ENCODE peak calls at places on chromosomes 2 and 18, in seven cellular contexts. P is fibroblast of mammary gland; Z is foreskin fibroblast; U is suprapubic skin; N is heart left ventricle; L is CD4-positive, CD25-positive, alpha-beta regulatory T cell; S is tibial artery. C is an unnamed sample.
A peak's percentile ranks its signal among the peaks of the same experiment; 100 is the strongest.

GRCh38 chr2:88181511-88181910 is 11.4 kb downstream of the THNSL2 start:
- DNase-seq in P (peak; percentile 49), Z (no peak), U (no peak), N (no peak), L (no peak), S (no peak), C (peak; percentile 60)

GRCh38 chr2:219500135-219500534 is 1.4 kb downstream of the GMPPA start:
- DNase-seq in P (peak; percentile 34), Z (no peak), U (no peak), N (no peak), L (no peak), S (no peak), C (no peak)

GRCh38 chr2:201233192-201234166 is 26.9 kb upstream of the CASP8 start:
- DNase-seq in P (peak; percentile 58), Z (no peak), U (no peak), N (peak; percentile 50), L (peak; percentile 85), S (no peak), C (peak; percentile 75)

GRCh38 chr2:38315707-38316333 is 61.3 kb downstream of the ATL2 start:
- DNase-seq in P (peak; percentile 60), Z (peak; percentile 36), U (no peak), N (no peak), L (peak; percentile 3), S (no peak), C (peak; percentile 62)

GRCh38 chr2:174013310-174013751 is 48.2 kb upstream of the SP3 start:
- DNase-seq in P (peak; percentile 64), Z (no peak), U (no peak), N (peak; percentile 37), L (no peak), S (peak; percentile 83), C (no peak)

GRCh38 chr2:79860233-79861058 is 347.6 kb downstream of the CTNNA2 start:
- DNase-seq in P (peak; percentile 39), Z (no peak), U (no peak), N (no peak), L (no peak), S (no peak), C (peak; percentile 8)

GRCh38 chr2:232588680-232589585 is 38.4 kb downstream of the EIF4E2 start:
- DNase-seq in P (peak; percentile 81), Z (peak; percentile 59), U (no peak), N (no peak), L (no peak), S (peak; percentile 74), C (peak; percentile 80)

GRCh38 chr2:143231257-143231650 is 102.0 kb downstream of the ARHGAP15 start:
- DNase-seq in P (no peak), Z (no peak), U (no peak), N (no peak), L (no peak), S (no peak), C (no peak)

GRCh38 chr18:10858477-10858876 is 290.9 kb downstream of the PIEZO2 start:
- DNase-seq in P (no peak), Z (no peak), U (no peak), N (no peak), L (no peak), S (no peak), C (no peak)

GRCh38 chr2:111970453-111970852 is 72.0 kb downstream of the MERTK start:
- DNase-seq in P (no peak), Z (no peak), U (no peak), N (no peak), L (no peak), S (no peak), C (no peak)

GRCh38 chr2:55019547-55020258 is 30.5 kb downstream of the RTN4 start:
- DNase-seq in P (no peak), Z (no peak), U (no peak), N (no peak), L (no peak), S (no peak), C (peak; percentile 42)

GRCh38 chr2:206480161-206480560 is 36.8 kb downstream of the ADAM23 start:
- DNase-seq in P (peak; percentile 27), Z (peak; percentile 26), U (no peak), N (no peak), L (no peak), S (no peak), C (no peak)

GRCh38 chr18:33579147-33579867 is 1.3 kb downstream of the ASXL3 start:
- DNase-seq in P (no peak), Z (no peak), U (no peak), N (no peak), L (no peak), S (no peak), C (peak; percentile 8)

GRCh38 chr2:191217580-191217979 is 27.6 kb upstream of the MYO1B start:
- DNase-seq in P (peak; percentile 73), Z (peak; percentile 56), U (no peak), N (no peak), L (no peak), S (no peak), C (peak; percentile 88)

GRCh38 chr2:60818272-60818671 is 62.2 kb downstream of the PAPOLG start:
- DNase-seq in P (peak; percentile 25), Z (no peak), U (peak; percentile 59), N (no peak), L (no peak), S (no peak), C (peak; percentile 33)

GRCh38 chr18:48099481-48100167 is 169.2 kb upstream of the SMAD2 start:
- DNase-seq in P (no peak), Z (no peak), U (no peak), N (no peak), L (no peak), S (no peak), C (no peak)

GRCh38 chr2:98334439-98335078 is 11.7 kb upstream of the CNGA3 start:
- DNase-seq in P (peak; percentile 96), Z (peak; percentile 91), U (no peak), N (no peak), L (no peak), S (no peak), C (peak; percentile 97)

GRCh38 chr18:3595282-3596273 is 145.6 kb downstream of the TGIF1 start:
- DNase-seq in P (peak; percentile 99), Z (peak; percentile 93), U (no peak), N (no peak), L (no peak), S (no peak), C (peak; percentile 99)

GRCh38 chr2:230941202-230942180 is 16.4 kb upstream of the GPR55 start:
- DNase-seq in P (no peak), Z (no peak), U (no peak), N (no peak), L (no peak), S (no peak), C (no peak)

GRCh38 chr2:38960609-38961320 is 71.1 kb downstream of the ARHGEF33 start:
- DNase-seq in P (no peak), Z (no peak), U (no peak), N (no peak), L (no peak), S (no peak), C (no peak)

GRCh38 chr2:170895023-170895759 is 33.9 kb upstream of the GORASP2 start:
- DNase-seq in P (peak; percentile 55), Z (no peak), U (no peak), N (no peak), L (no peak), S (no peak), C (peak; percentile 13)

GRCh38 chr2:212158081-212158480 is 380.5 kb downstream of the ERBB4 start:
- DNase-seq in P (no peak), Z (no peak), U (no peak), N (no peak), L (no peak), S (no peak), C (no peak)

GRCh38 chr18:11908182-11909080 is at the start of gene MPPE1:
- DNase-seq in P (peak; percentile 77), Z (peak; percentile 84), U (peak; percentile 94), N (peak; percentile 92), L (peak; percentile 80), S (peak; percentile 94), C (peak; percentile 60)

GRCh38 chr18:11906181-11906580 is 1.9 kb downstream of the MPPE1 start:
- DNase-seq in P (no peak), Z (no peak), U (no peak), N (no peak), L (no peak), S (no peak), C (no peak)

GRCh38 chr18:11909081-11909410 is 929 bp upstream of the MPPE1 start:
- DNase-seq in P (peak; percentile 25), Z (peak; percentile 10), U (no peak), N (no peak), L (no peak), S (no peak), C (no peak)

GRCh38 chr18:11906926-11907874 is 917 bp downstream of the MPPE1 start:
- DNase-seq in P (no peak), Z (no peak), U (no peak), N (no peak), L (no peak), S (no peak), C (no peak)

DNA sequence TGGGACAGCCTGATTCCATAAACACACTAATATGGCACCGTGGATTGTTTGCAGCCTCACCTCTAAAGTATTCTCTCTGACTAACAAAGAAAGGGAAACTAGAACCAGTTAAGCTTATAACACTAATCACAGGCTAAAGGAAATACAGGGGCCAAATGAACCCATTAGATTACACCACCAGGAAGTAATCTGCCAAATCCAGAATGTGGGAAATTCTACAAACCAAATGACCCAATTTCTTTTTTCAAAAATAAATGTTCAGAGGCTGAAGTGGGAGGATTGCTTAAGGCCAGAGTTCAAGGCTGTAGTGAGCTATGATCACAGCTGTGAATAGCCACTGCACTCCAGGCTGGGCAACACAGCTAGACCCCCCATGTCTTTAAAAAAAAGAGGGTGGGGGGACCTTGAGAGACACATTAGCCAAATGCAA is 1.5 kb upstream of the MPPE1 start:
- DNase-seq in P (peak; percentile 43), Z (peak; percentile 7), U (no peak), N (no peak), L (no peak), S (no peak), C (peak; percentile 83)
- H3K4me3 ChIP-seq in P (no peak overlapping the region), Z (no peak overlapping the region), U (peak overlapping the region; percentile 90), N (peak overlapping the region; percentile 65), L (peak overlapping the region; percentile 78), S (peak overlapping the region; percentile 97), C (peak overlapping the region; percentile 61)

GRCh38 chr2:42009657-42010580 is 37.9 kb upstream of the PKDCC start:
- DNase-seq in P (peak; percentile 19), Z (no peak), U (no peak), N (no peak), L (no peak), S (no peak), C (no peak)
- H3K4me3 ChIP-seq in P (no peak overlapping the region), Z (no peak overlapping the region), U (no peak overlapping the region), N (no peak overlapping the region), L (peak overlapping the region; percentile 51), S (no peak overlapping the region), C (no peak overlapping the region)

DNA sequence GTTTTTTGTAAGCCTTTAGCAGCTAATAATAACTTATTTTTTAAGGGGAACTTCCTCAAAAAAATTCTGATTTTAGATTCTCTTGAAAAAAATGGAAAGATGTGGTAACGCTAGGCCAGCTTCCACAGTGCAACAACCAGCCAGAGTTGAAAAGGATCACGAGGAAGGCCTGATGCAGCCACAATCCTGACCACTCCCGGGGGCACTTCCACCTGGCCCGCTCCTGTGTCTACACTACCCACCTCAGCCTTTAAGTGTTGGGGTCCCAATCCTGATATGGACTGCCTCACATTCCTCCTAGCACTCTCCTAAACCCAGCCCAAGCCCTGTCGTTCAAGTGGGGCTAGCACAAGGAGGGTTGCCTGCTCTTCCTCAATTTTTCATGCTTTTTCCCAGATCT is 101.0 kb downstream of the TMEM17 start:
- DNase-seq in P (no peak), Z (no peak), U (no peak), N (no peak), L (no peak), S (no peak), C (no peak)
- H3K4me3 ChIP-seq in P (no peak overlapping the region), Z (no peak overlapping the region), U (no peak overlapping the region), N (no peak overlapping the region), L (no peak overlapping the region), S (no peak overlapping the region), C (no peak overlapping the region)

GRCh38 chr2:113277474-113278072 is 1.1 kb downstream of the PAX8 start:
- DNase-seq in P (no peak), Z (no peak), U (no peak), N (no peak), L (no peak), S (no peak), C (no peak)
- H3K4me3 ChIP-seq in P (no peak overlapping the region), Z (no peak overlapping the region), U (peak overlapping the region; percentile 23), N (peak overlapping the region; percentile 18), L (no peak overlapping the region), S (no peak overlapping the region), C (no peak overlapping the region)

C was measured in bronchial epithelial cell.